ENCODE peak calls at places on chromosomes 16 and 17, in six cellular contexts. Z is H1, Q is GM12878, V is GM12891, C is HepG2, O is K562. G is an unnamed sample.

GRCh38 chr17:73297934-73298861 is 13.6 kb downstream of the CDC42EP4 start:
- DNase-seq in Z (no peak), Q (no peak), V (no peak), C (peak; percentile 36), O (no peak), G (no peak)

GRCh38 chr17:37607637-37608368 is 1.4 kb downstream of the SYNRG start:
- DNase-seq in Z (no peak), Q (no peak), V (no peak), C (no peak), O (no peak), G (peak; percentile 11)

GRCh38 chr16:85898521-85899442 is at the start of gene IRF8:
- DNase-seq in Z (peak; percentile 84), Q (peak; percentile 59), V (peak; percentile 74), C (no peak), O (no peak), G (peak; percentile 76)

GRCh38 chr17:77831497-77832179 is 126.9 kb upstream of the TNRC6C start:
- DNase-seq in Z (no peak), Q (no peak), V (no peak), C (no peak), O (no peak), G (no peak)

GRCh38 chr17:12445331-12445730 is 220.4 kb upstream of the MYOCD start:
- DNase-seq in Z (no peak), Q (no peak), V (no peak), C (no peak), O (no peak), G (no peak)

GRCh38 chr16:2842340-2843000 is 12.4 kb downstream of the ZG16B start:
- DNase-seq in Z (peak; percentile 91), Q (no peak), V (peak; percentile 75), C (no peak), O (peak; percentile 82), G (no peak)

GRCh38 chr17:66468241-66469087 is 166.1 kb downstream of the PRKCA start:
- DNase-seq in Z (no peak), Q (peak; percentile 1), V (no peak), C (peak; percentile 27), O (peak; percentile 72), G (no peak)

GRCh38 chr16:19843371-19843770 is 41.3 kb downstream of the GPRC5B start:
- DNase-seq in Z (no peak), Q (no peak), V (no peak), C (no peak), O (no peak), G (no peak)

GRCh38 chr17:46765491-46765890 is 53.0 kb downstream of the WNT3 start:
- DNase-seq in Z (peak; percentile 42), Q (no peak), V (no peak), C (no peak), O (no peak), G (no peak)

GRCh38 chr16:29028457-29029167 is 43.8 kb downstream of the LAT start:
- DNase-seq in Z (no peak), Q (no peak), V (no peak), C (no peak), O (no peak), G (no peak)

GRCh38 chr17:56690441-56691291 is 97.2 kb downstream of the NOG start:
- DNase-seq in Z (no peak), Q (no peak), V (no peak), C (no peak), O (no peak), G (no peak)

GRCh38 chr16:56861092-56861610 is 3.9 kb upstream of the SLC12A3 start:
- DNase-seq in Z (no peak), Q (no peak), V (no peak), C (peak; percentile 24), O (no peak), G (no peak)

GRCh38 chr17:74349120-74349519 is 12.5 kb downstream of the BTBD17 start:
- DNase-seq in Z (no peak), Q (no peak), V (no peak), C (no peak), O (no peak), G (no peak)

GRCh38 chr16:52547001-52547833 is at the start of gene TOX3:
- DNase-seq in Z (peak; percentile 67), Q (no peak), V (peak; percentile 2), C (no peak), O (no peak), G (no peak)

GRCh38 chr17:72998343-72998742 is 94.1 kb downstream of the SLC39A11 start:
- DNase-seq in Z (no peak), Q (no peak), V (no peak), C (no peak), O (no peak), G (no peak)

GRCh38 chr16:11708421-11708820 is 34.2 kb downstream of the TXNDC11 start:
- DNase-seq in Z (no peak), Q (no peak), V (no peak), C (no peak), O (no peak), G (no peak)

GRCh38 chr16:54856871-54857270 is 73.8 kb upstream of the IRX5 start:
- DNase-seq in Z (no peak), Q (no peak), V (no peak), C (no peak), O (no peak), G (no peak)

GRCh38 chr16:66522816-66523590 is 26.9 kb downstream of the TK2 start:
- DNase-seq in Z (no peak), Q (no peak), V (no peak), C (no peak), O (no peak), G (no peak)

GRCh38 chr17:75641343-75641742 is 8.1 kb downstream of the SMIM5 start:
- DNase-seq in Z (no peak), Q (no peak), V (peak; percentile 2), C (no peak), O (no peak), G (no peak)

GRCh38 chr17:1256699-1257098 is 13.5 kb upstream of the BHLHA9 start:
- DNase-seq in Z (no peak), Q (no peak), V (no peak), C (no peak), O (no peak), G (no peak)

GRCh38 chr17:78781339-78782304 is at the start of gene CYTH1:
- DNase-seq in Z (peak; percentile 72), Q (no peak), V (no peak), C (no peak), O (no peak), G (no peak)

GRCh38 chr16:85275533-85276249 is 163.4 kb upstream of the CIBAR2 start:
- DNase-seq in Z (peak; percentile 96), Q (no peak), V (peak; percentile 98), C (peak; percentile 60), O (peak; percentile 93), G (peak; percentile 94)

GRCh38 chr17:77869665-77870132 is 88.8 kb upstream of the TNRC6C start:
- DNase-seq in Z (no peak), Q (peak; percentile 87), V (peak; percentile 73), C (no peak), O (no peak), G (peak; percentile 68)

GRCh38 chr17:77439382-77440013 is 298.7 kb downstream of the SEC14L1 start:
- DNase-seq in Z (no peak), Q (no peak), V (no peak), C (no peak), O (no peak), G (no peak)

GRCh38 chr16:89574681-89575246 is 794 bp upstream of the CPNE7 start:
- DNase-seq in Z (peak; percentile 92), Q (no peak), V (peak; percentile 96), C (no peak), O (peak; percentile 93), G (peak; percentile 93)
- TF ChIP-seq TAF1 in Z (peak; percentile 48), Q (no peak), V (no peak), C (no peak), O (peak; percentile 33), G (no peak)

DNA sequence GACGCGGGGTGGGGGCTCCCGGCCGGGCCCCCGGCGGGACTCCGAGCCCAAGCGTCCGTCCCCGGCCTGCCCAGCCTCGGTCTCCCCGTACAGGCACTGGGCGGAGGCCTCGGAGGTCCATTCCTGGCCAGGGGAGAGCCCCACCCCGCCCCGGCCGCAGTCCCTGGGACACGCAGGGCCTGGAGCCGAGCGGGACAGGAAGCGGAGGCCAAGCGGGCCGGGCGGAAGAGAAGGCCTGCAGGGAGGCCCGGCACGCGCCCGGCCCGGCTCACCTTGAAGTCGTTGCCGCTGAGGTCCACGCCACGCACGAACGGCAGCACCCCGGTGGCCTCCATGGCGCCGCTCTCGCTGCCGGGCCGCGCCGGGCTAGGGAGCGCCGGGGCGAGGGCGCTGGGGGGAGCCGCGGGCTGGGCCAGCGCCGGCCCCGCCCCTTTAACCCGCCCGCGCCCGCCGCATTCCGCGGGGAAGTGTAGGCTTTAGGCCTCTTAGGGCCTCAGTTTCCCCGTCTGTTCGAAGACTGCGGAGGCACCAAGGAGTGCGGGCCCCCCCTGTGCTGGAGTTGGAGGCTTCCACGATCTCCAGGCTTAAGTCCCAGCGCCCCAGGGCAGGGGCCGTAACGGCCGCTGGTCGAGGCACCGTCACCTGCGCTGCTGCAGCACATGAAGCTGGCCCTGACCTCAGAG is at the start of gene FLII:
- DNase-seq in Z (peak; percentile 83), Q (no peak), V (peak; percentile 71), C (peak; percentile 19), O (peak; percentile 71), G (peak; percentile 68)
- TF ChIP-seq POLR2AphosphoS5 in Z (no peak), Q (no peak), V (no peak), C (peak; percentile 49), O (no peak), G (no peak)

DNA sequence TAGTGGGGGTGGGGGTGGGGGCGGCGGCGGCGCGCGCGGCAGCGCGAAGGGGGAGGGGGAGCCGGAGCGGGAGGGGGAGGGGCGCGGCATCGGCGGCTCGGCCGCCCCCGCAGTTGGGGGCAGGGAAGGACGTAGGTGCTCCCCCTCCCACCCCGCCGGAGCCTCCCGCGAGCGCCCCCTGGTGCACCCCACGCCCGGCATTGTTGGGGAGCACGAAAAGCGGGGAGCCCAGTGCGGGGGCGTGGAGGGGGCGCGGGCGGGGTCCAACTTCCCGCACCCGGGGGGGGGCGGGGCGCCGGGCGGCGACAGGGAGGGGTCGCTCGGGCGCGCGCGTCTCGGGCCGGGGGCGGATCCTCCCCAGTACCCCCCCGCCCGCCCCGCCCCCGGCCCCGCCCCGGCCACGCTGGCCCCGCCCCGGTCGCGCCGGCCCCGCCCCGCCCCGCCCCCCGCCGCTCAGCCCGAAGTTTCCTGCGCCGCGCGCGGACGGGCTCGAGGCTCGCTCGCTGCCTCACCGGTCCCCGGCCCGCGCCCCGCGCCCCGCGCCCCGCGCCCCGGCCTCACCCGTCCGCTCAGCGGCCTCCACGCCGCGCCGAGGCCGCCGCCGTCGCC is at the start of gene CACNA1H:
- DNase-seq in Z (peak; percentile 81), Q (no peak), V (no peak), C (no peak), O (peak; percentile 95), G (no peak)
- TF ChIP-seq POLR2A in Z (no peak), Q (no peak), V (no peak), C (no peak), O (no peak), G (no peak)

DNA sequence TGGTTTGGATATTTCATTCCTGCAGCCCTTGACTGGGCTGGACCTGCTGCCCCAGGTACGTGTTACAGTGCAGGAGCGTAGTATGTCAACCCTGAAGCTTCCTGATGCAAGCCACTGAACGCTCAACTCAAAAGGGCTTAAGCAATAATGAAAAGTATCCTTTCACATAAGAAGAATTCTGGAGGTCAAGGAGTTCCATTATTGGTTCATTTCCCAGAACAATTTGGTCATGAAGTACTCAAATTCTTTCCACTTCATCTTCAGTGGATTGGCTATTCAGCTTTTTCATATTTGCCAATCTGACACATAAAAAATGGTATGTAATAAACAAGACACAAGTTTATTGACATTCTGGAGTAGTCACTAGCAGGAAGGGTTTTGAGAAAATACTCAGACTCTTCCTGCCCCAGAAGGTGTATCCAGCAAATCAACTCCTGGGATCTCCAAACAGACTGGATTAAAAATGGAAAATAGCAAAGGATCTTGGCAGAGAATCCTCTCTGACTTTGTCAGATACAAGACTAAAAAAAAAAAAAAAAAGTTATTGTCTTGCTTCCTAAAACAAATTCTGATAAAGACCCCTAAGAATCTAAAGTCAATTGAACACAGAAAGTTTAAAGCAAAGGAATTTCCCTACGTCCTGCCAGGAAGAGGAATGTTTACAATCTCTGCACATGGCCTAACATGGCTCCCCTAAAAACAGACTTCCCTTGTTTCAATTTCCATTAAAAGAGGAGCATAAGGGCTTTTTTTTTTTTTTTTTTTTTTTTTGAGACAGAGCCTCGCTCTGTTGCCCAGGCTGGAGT is 37.5 kb upstream of the WSB1 start:
- DNase-seq in Z (no peak), Q (no peak), V (no peak), C (peak; percentile 72), O (no peak), G (no peak)
- TF ChIP-seq TAF1 in Z (no peak), Q (no peak), V (no peak), C (no peak), O (no peak), G (no peak)

G was measured in GM12892.